ENCODE peak calls at places on chromosome 7, in ten cellular contexts. L is right cardiac atrium; I is aorta; B is heart right ventricle; Q is uterus; N is Peyer's patch; M is transverse colon; T is left ventricle myocardium inferior; G is lower lobe of right lung; F is CD8-positive, alpha-beta memory T cell. C is an unnamed sample. For H3K4me1, H3K27me3 and H3K9me3, the result is how much of the 10 kb centered on the place peaks cover.

GRCh38 chr7:77797734-77798393 is 370 bp downstream of the TMEM60 start:
- DNase-seq in L (peak), I (no peak), B (no peak), Q (no peak), N (no peak), M (peak), T (peak), G (no peak), F (no peak), C (no peak)

GRCh38 chr7:53119514-53119933 is 84.1 kb downstream of the POM121L12 start:
- DNase-seq in L (no peak), I (no peak), B (no peak), Q (no peak), N (no peak), M (no peak), T (no peak), G (no peak), F (no peak), C (no peak)

GRCh38 chr7:122616951-122617350 is 82.0 kb downstream of the RNF133 start:
- DNase-seq in L (no peak), I (no peak), B (no peak), Q (no peak), N (no peak), M (no peak), T (no peak), G (no peak), F (no peak), C (no peak)

GRCh38 chr7:139542308-139543151 is 19.0 kb downstream of the CLEC2L start:
- DNase-seq in L (no peak), I (no peak), B (no peak), Q (no peak), N (no peak), M (no peak), T (no peak), G (no peak), F (no peak), C (no peak)

GRCh38 chr7:131424219-131424822 is 96.6 kb downstream of the MKLN1 start:
- DNase-seq in L (no peak), I (no peak), B (no peak), Q (no peak), N (no peak), M (no peak), T (no peak), G (no peak), F (no peak), C (no peak)

GRCh38 chr7:129882531-129882930 is 70.2 kb downstream of the UBE2H start:
- DNase-seq in L (no peak), I (no peak), B (no peak), Q (no peak), N (no peak), M (no peak), T (no peak), G (no peak), F (no peak), C (no peak)

GRCh38 chr7:44217852-44218402 is 17.1 kb downstream of the YKT6 start:
- DNase-seq in L (no peak), I (peak), B (no peak), Q (no peak), N (no peak), M (no peak), T (peak), G (no peak), F (peak), C (peak)

GRCh38 chr7:129569811-129570215 is 41.7 kb upstream of the NRF1 start:
- DNase-seq in L (no peak), I (no peak), B (no peak), Q (no peak), N (peak), M (peak), T (no peak), G (no peak), F (no peak), C (no peak)

GRCh38 chr7:110539216-110539615 is 551.7 kb upstream of the LRRN3 start:
- DNase-seq in L (no peak), I (no peak), B (no peak), Q (no peak), N (no peak), M (no peak), T (no peak), G (no peak), F (no peak), C (no peak)

GRCh38 chr7:525740-526139 is 6.1 kb upstream of the PDGFA start:
- DNase-seq in L (no peak), I (peak), B (no peak), Q (no peak), N (no peak), M (no peak), T (no peak), G (no peak), F (no peak), C (no peak)

GRCh38 chr7:112143151-112143550 is 63.0 kb downstream of the DOCK4 start:
- DNase-seq in L (no peak), I (no peak), B (no peak), Q (no peak), N (no peak), M (no peak), T (no peak), G (no peak), F (no peak), C (no peak)

GRCh38 chr7:2016021-2016631 is 216.6 kb downstream of the MAD1L1 start:
- DNase-seq in L (peak), I (peak), B (no peak), Q (no peak), N (no peak), M (no peak), T (peak), G (peak), F (peak), C (peak)

GRCh38 chr7:158378978-158379377 is 208.6 kb downstream of the PTPRN2 start:
- DNase-seq in L (no peak), I (no peak), B (no peak), Q (no peak), N (no peak), M (no peak), T (no peak), G (no peak), F (no peak), C (no peak)

GRCh38 chr7:155107126-155107525 is 37.0 kb downstream of the HTR5A start:
- DNase-seq in L (no peak), I (no peak), B (no peak), Q (no peak), N (no peak), M (no peak), T (no peak), G (no peak), F (no peak), C (no peak)

GRCh38 chr7:27520828-27521790 is 141.6 kb downstream of the HIBADH start:
- DNase-seq in L (no peak), I (no peak), B (peak), Q (peak), N (peak), M (peak), T (no peak), G (no peak), F (no peak), C (peak)

GRCh38 chr7:112985377-112985987 is 101.1 kb downstream of the GPR85 start:
- DNase-seq in L (no peak), I (no peak), B (peak), Q (no peak), N (no peak), M (no peak), T (no peak), G (no peak), F (no peak), C (no peak)

GRCh38 chr7:73560035-73560835 is 2.7 kb upstream of the BCL7B start:
- DNase-seq in L (no peak), I (peak), B (no peak), Q (no peak), N (no peak), M (no peak), T (no peak), G (no peak), F (no peak), C (no peak)

GRCh38 chr7:122887198-122887597 is 938 bp upstream of the CADPS2 start:
- DNase-seq in L (peak), I (peak), B (peak), Q (peak), N (peak), M (peak), T (peak), G (peak), F (no peak), C (peak)

GRCh38 chr7:123580406-123581161 is 21.0 kb upstream of the ASB15 start:
- DNase-seq in L (no peak), I (no peak), B (peak), Q (no peak), N (no peak), M (no peak), T (no peak), G (no peak), F (no peak), C (no peak)

GRCh38 chr7:127392566-127393369 is at the start of gene ZNF800:
- DNase-seq in L (peak), I (peak), B (peak), Q (peak), N (peak), M (peak), T (peak), G (peak), F (peak), C (peak)

GRCh38 chr7:131480384-131481315 is 75.8 kb downstream of the PODXL start:
- DNase-seq in L (no peak), I (no peak), B (no peak), Q (no peak), N (no peak), M (no peak), T (no peak), G (no peak), F (no peak), C (no peak)

GRCh38 chr7:130090745-130091532 is 20.6 kb downstream of the KLHDC10 start:
- DNase-seq in L (no peak), I (no peak), B (no peak), Q (no peak), N (no peak), M (no peak), T (no peak), G (no peak), F (no peak), C (no peak)

GRCh38 chr7:55189878-55190436 is 171.1 kb downstream of the EGFR start:
- DNase-seq in L (no peak), I (no peak), B (peak), Q (no peak), N (no peak), M (no peak), T (no peak), G (no peak), F (no peak), C (no peak)

GRCh38 chr7:47326808-47327207 is 255.1 kb downstream of the TNS3 start:
- DNase-seq in L (peak), I (no peak), B (peak), Q (peak), N (no peak), M (no peak), T (peak), G (no peak), F (no peak), C (peak)

GRCh38 chr7:2515424-2516193 is 4.0 kb upstream of the LFNG start:
- DNase-seq in L (peak), I (no peak), B (no peak), Q (no peak), N (no peak), M (no peak), T (no peak), G (no peak), F (no peak), C (no peak)

GRCh38 chr7:5699951-5700384 is 81.5 kb downstream of the RNF216 start:
- DNase-seq in L (no peak), I (no peak), B (no peak), Q (no peak), N (peak), M (peak), T (no peak), G (no peak), F (peak), C (no peak)

GRCh38 chr7:5700391-5700985 is 81.0 kb downstream of the RNF216 start:
- DNase-seq in L (no peak), I (no peak), B (no peak), Q (no peak), N (no peak), M (no peak), T (no peak), G (no peak), F (no peak), C (no peak)

GRCh38 chr7:5702876-5703571 is 78.4 kb downstream of the RNF216 start:
- DNase-seq in L (peak), I (no peak), B (peak), Q (no peak), N (no peak), M (no peak), T (peak), G (no peak), F (no peak), C (no peak)

GRCh38 chr7:5699467-5699866 is 82.0 kb downstream of the RNF216 start:
- DNase-seq in L (no peak), I (no peak), B (no peak), Q (no peak), N (no peak), M (no peak), T (no peak), G (no peak), F (no peak), C (no peak)

GRCh38 chr7:5701085-5701914 is 80.2 kb downstream of the RNF216 start:
- DNase-seq in L (no peak), I (no peak), B (no peak), Q (no peak), N (no peak), M (no peak), T (no peak), G (no peak), F (peak), C (no peak)
- H3K4me1 ChIP-seq in L (under half), I (under half), B (half or more), Q (under half), N (under half), M (under half), T (half or more), G (under half), F (half or more), C (under half)

GRCh38 chr7:148400101-148400500 is 190.5 kb upstream of the C7orf33 start:
- DNase-seq in L (no peak), I (no peak), B (no peak), Q (no peak), N (no peak), M (no peak), T (no peak), G (no peak), F (no peak), C (no peak)
- H3K27me3 ChIP-seq in L (under half), I (under half), B (under half), Q (under half), N (under half), M (under half), T (half or more), G (under half), F (under half), C (under half)

GRCh38 chr7:96299496-96299895 is 22.4 kb downstream of the SLC25A13 start:
- DNase-seq in L (no peak), I (no peak), B (no peak), Q (no peak), N (no peak), M (no peak), T (no peak), G (no peak), F (no peak), C (no peak)
- H3K9me3 ChIP-seq in L (under half), I (under half), B (under half), Q (under half), N (under half), M (under half), T (under half), G (under half), F (under half), C (under half)

GRCh38 chr7:151249732-151250072 is 1.2 kb upstream of the SMARCD3 start:
- DNase-seq in L (peak), I (peak), B (peak), Q (peak), N (no peak), M (peak), T (peak), G (peak), F (peak), C (peak)
- H3K4me1 ChIP-seq in L (under half), I (under half), B (half or more), Q (under half), N (under half), M (under half), T (half or more), G (half or more), F (under half), C (under half)

DNA sequence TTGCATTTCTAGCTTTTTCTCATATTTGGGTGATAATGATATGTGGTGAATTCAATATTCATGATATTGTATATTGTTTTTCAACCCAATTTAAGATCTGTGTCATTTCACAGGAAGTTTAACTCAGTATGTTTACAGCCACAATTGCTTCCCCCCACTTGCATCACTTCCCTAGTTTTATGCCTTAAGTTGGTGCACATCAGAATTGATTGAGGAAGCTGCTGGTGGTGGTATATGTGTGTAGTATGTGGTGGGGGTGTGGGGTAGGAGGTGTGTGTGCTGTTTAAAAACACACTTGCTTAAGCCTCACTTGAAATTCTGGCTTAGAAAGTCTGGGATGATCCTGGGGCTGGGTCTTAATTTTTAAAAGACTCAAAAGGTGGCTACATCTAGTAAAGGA is 245.1 kb upstream of the AOAH start:
- DNase-seq in L (no peak), I (peak), B (no peak), Q (no peak), N (peak), M (no peak), T (no peak), G (no peak), F (no peak), C (no peak)
- H3K27me3 ChIP-seq in L (under half), I (under half), B (under half), Q (under half), N (under half), M (under half), T (under half), G (under half), F (under half), C (under half)